ENCODE peak calls at places on chromosome 1, in nine cellular contexts. S is HCT116, H is prostate gland, F is esophagus squamous epithelium, V is spleen, K is heart left ventricle, E is IMR-90, G is vagina, T is ovary. I is an unnamed sample. For H3K9me3, the result is how much of the 10 kb centered on the place peaks cover.

GRCh38 chr1:151829352-151830046 is 2.1 kb downstream of the RORC start:
- DNase-seq in S (no peak), H (no peak), F (no peak), V (no peak), K (peak), E (no peak), G (no peak), T (no peak), I (no peak)

GRCh38 chr1:215397106-215397505 is 170.0 kb upstream of the KCTD3 start:
- DNase-seq in S (no peak), H (no peak), F (no peak), V (no peak), K (no peak), E (no peak), G (no peak), T (no peak), I (no peak)

GRCh38 chr1:17438176-17438976 is 1.1 kb downstream of the RCC2 start:
- DNase-seq in S (no peak), H (peak), F (no peak), V (peak), K (peak), E (peak), G (no peak), T (peak), I (peak)

GRCh38 chr1:177170756-177171535 is at the start of gene BRINP2:
- DNase-seq in S (no peak), H (peak), F (no peak), V (peak), K (peak), E (peak), G (no peak), T (no peak), I (no peak)

GRCh38 chr1:117147856-117148588 is 26.5 kb upstream of the TRIM45 start:
- DNase-seq in S (no peak), H (peak), F (no peak), V (no peak), K (no peak), E (peak), G (no peak), T (no peak), I (no peak)

GRCh38 chr1:8825985-8826481 is 8.6 kb upstream of the RERE start:
- DNase-seq in S (no peak), H (no peak), F (no peak), V (no peak), K (no peak), E (peak), G (no peak), T (no peak), I (no peak)

GRCh38 chr1:235642943-235643371 is 6.6 kb downstream of the GNG4 start:
- DNase-seq in S (no peak), H (no peak), F (no peak), V (peak), K (no peak), E (no peak), G (no peak), T (no peak), I (no peak)

GRCh38 chr1:41936107-41936506 is 17.4 kb upstream of the HIVEP3 start:
- DNase-seq in S (peak), H (no peak), F (no peak), V (no peak), K (no peak), E (peak), G (no peak), T (no peak), I (no peak)

GRCh38 chr1:67645495-67646144 is 39.4 kb upstream of the GADD45A start:
- DNase-seq in S (no peak), H (no peak), F (no peak), V (no peak), K (no peak), E (no peak), G (no peak), T (no peak), I (peak)

GRCh38 chr1:106681939-106682522 is 374.4 kb upstream of the PRMT6 start:
- DNase-seq in S (no peak), H (no peak), F (no peak), V (no peak), K (no peak), E (no peak), G (no peak), T (no peak), I (no peak)

GRCh38 chr1:6260433-6260934 is 414 bp downstream of the GPR153 start:
- DNase-seq in S (no peak), H (no peak), F (no peak), V (no peak), K (no peak), E (no peak), G (no peak), T (peak), I (no peak)

GRCh38 chr1:220908757-220909156 is 29.5 kb downstream of the HLX start:
- DNase-seq in S (peak), H (no peak), F (no peak), V (no peak), K (no peak), E (peak), G (no peak), T (no peak), I (no peak)

GRCh38 chr1:111895456-111895855 is 94.0 kb downstream of the KCND3 start:
- DNase-seq in S (no peak), H (no peak), F (no peak), V (no peak), K (no peak), E (peak), G (no peak), T (no peak), I (no peak)

GRCh38 chr1:180353930-180354329 is 123.9 kb downstream of the LHX4 start:
- DNase-seq in S (no peak), H (no peak), F (no peak), V (no peak), K (no peak), E (no peak), G (no peak), T (no peak), I (no peak)

GRCh38 chr1:15618685-15619525 is 1.6 kb downstream of the DDI2 start:
- DNase-seq in S (no peak), H (peak), F (no peak), V (no peak), K (no peak), E (peak), G (no peak), T (no peak), I (peak)

GRCh38 chr1:17239420-17239819 is 9.5 kb upstream of the PADI3 start:
- DNase-seq in S (peak), H (no peak), F (no peak), V (no peak), K (no peak), E (peak), G (no peak), T (no peak), I (no peak)

GRCh38 chr1:7886346-7886745 is 33.5 kb upstream of the UTS2 start:
- DNase-seq in S (no peak), H (no peak), F (no peak), V (no peak), K (no peak), E (peak), G (peak), T (no peak), I (no peak)

GRCh38 chr1:227782226-227782625 is 33.2 kb upstream of the PRSS38 start:
- DNase-seq in S (no peak), H (no peak), F (no peak), V (no peak), K (no peak), E (no peak), G (no peak), T (no peak), I (peak)

GRCh38 chr1:12616709-12617373 is 1.2 kb downstream of the DHRS3 start:
- DNase-seq in S (no peak), H (no peak), F (no peak), V (peak), K (peak), E (no peak), G (no peak), T (no peak), I (no peak)

GRCh38 chr1:12615916-12616708 is 1.9 kb downstream of the DHRS3 start:
- DNase-seq in S (no peak), H (peak), F (no peak), V (peak), K (peak), E (peak), G (no peak), T (no peak), I (peak)

GRCh38 chr1:12613180-12613579 is 4.8 kb downstream of the DHRS3 start:
- DNase-seq in S (no peak), H (no peak), F (no peak), V (no peak), K (no peak), E (no peak), G (no peak), T (no peak), I (no peak)

GRCh38 chr1:12615166-12615915 is 2.7 kb downstream of the DHRS3 start:
- DNase-seq in S (no peak), H (no peak), F (no peak), V (no peak), K (no peak), E (peak), G (no peak), T (no peak), I (no peak)

GRCh38 chr1:12614402-12615165 is 3.4 kb downstream of the DHRS3 start:
- DNase-seq in S (no peak), H (no peak), F (no peak), V (no peak), K (no peak), E (no peak), G (no peak), T (no peak), I (no peak)
- TF ChIP-seq POLR2A in S (no peak), H (no peak), F (no peak), V (no peak), K (no peak), E (no peak), G (no peak), T (no peak), I (no peak)

GRCh38 chr1:2890221-2890850 is 88.8 kb upstream of the TTC34 start:
- DNase-seq in S (no peak), H (no peak), F (no peak), V (no peak), K (no peak), E (no peak), G (no peak), T (no peak), I (no peak)

GRCh38 chr1:2896824-2897223 is 95.3 kb upstream of the TTC34 start:
- DNase-seq in S (no peak), H (no peak), F (no peak), V (no peak), K (no peak), E (no peak), G (no peak), T (no peak), I (no peak)

GRCh38 chr1:2893473-2894120 is 92.1 kb upstream of the TTC34 start:
- DNase-seq in S (no peak), H (no peak), F (no peak), V (no peak), K (no peak), E (no peak), G (no peak), T (no peak), I (no peak)

DNA sequence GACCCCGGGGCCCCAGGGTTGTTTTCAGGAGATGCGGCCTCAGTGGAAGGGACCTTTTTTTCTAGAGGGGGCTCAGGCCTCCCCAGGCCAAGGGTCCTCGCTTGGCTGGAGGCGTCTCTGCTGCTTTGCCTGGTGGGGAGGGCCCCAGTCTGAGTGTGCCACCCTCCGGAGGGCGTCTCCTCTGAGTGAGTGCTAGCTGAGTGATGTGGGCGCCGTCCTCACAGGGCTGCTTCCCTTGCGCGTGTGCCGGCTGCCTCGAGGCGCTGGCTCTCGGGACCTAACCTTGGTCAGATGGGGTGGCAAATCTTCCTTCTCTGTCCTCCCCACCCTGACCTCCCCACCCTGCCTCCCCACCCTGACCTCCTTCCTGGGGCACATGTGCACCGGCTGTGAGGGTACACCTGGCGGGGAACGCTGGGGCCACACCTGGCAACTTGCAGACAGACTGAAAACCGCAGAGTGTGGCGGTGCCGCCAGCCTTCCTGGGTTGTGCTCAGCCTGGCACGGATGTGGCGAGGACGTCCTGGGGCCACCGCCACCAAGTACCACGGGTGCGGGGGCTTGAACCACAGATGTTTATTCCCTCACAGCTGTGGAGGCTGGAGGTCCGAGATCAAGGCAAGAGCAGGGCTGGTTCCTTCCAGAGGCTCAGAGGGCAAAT is 93.0 kb upstream of the TTC34 start:
- DNase-seq in S (no peak), H (no peak), F (no peak), V (no peak), K (no peak), E (no peak), G (no peak), T (no peak), I (no peak)
- H3K9me3 ChIP-seq in S (under half), H (under half), F (under half), V (under half), K (under half), E (half or more), G (under half), T (under half), I (under half)

GRCh38 chr1:224459051-224459450 is 24.5 kb upstream of the WDR26 start:
- DNase-seq in S (no peak), H (no peak), F (no peak), V (no peak), K (no peak), E (no peak), G (no peak), T (no peak), I (no peak)

GRCh38 chr1:224459936-224460335 is 25.3 kb upstream of the WDR26 start:
- DNase-seq in S (no peak), H (no peak), F (no peak), V (no peak), K (no peak), E (no peak), G (no peak), T (no peak), I (no peak)

GRCh38 chr1:224456637-224456953 is 22.0 kb upstream of the WDR26 start:
- DNase-seq in S (no peak), H (no peak), F (no peak), V (no peak), K (no peak), E (no peak), G (no peak), T (no peak), I (no peak)

GRCh38 chr1:224458296-224458695 is 23.7 kb upstream of the WDR26 start:
- DNase-seq in S (no peak), H (no peak), F (no peak), V (no peak), K (no peak), E (no peak), G (no peak), T (no peak), I (no peak)

DNA sequence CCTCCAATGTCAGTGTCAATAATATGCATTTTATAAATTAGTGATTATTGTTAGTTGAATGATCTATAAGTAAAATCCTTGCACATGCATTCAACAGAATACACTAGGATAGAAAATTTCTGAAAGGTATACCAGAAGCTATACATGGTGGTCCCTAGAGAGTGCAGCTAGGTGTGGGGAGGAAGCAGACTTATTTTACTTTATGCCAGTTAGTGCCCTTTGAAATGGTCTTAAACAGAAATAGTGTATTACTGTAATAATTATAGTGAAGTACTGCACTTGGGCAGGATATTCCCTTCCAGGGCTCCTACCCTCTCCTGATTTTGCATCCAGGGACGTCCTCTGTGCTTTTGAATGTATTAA is 23.2 kb upstream of the WDR26 start:
- DNase-seq in S (no peak), H (no peak), F (no peak), V (no peak), K (no peak), E (no peak), G (no peak), T (no peak), I (no peak)
- TF ChIP-seq CTCF in S (no peak), H (no peak), F (no peak), V (no peak), K (no peak), E (no peak), G (no peak), T (no peak), I (no peak)

DNA sequence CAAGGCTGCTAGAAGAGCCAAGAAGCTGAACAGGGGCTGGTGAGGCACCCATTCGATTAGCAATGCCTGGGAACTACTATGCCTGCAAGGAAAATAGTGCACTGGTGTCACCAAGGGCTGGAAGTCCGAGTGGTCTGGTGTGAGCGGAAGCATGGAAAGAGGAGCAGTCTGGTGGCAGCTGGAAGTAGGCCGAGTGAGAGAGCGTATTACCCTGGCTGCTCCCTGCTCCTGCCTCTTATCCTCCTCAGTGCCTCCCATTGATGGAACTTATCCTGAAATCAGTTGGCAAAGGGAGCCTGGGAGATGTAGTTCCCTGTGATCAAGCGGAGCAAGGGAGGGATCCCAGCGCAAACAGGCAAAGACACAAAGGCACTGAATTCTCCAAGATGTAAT is 9.6 kb downstream of the SMAP2 start:
- DNase-seq in S (no peak), H (peak), F (no peak), V (no peak), K (no peak), E (no peak), G (no peak), T (no peak), I (no peak)
- TF ChIP-seq POLR2A in S (no peak), H (no peak), F (no peak), V (no peak), K (no peak), E (no peak), G (no peak), T (no peak), I (no peak)

GRCh38 chr1:158972841-158973240 is 36.9 kb upstream of the IFI16 start:
- DNase-seq in S (no peak), H (no peak), F (no peak), V (no peak), K (no peak), E (peak), G (no peak), T (no peak), I (no peak)
- H3K9me3 ChIP-seq in S (under half), H (under half), F (under half), V (under half), K (under half), E (under half), G (under half), T (under half), I (under half)

DNA sequence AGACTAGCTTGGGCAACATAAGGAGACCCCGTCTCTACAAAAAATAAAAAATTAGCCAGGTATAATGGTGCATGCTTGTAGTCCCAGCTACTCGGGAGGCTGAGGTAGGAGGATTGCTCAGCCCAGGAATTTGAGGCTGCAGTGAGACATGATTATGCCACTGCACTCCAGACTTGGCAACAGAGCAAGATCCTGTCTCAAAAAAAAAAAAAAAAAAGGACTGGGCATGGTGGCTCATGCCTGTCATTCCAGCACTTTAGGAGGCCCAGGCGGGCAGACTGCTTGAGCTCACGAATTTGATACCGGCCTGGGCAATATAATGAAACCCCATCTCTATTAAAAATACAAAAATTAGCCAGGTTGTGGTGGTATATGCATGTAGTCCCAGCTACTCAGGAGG is 47.3 kb upstream of the BCL10 start:
- DNase-seq in S (no peak), H (no peak), F (no peak), V (no peak), K (no peak), E (no peak), G (no peak), T (no peak), I (no peak)
- TF ChIP-seq CTCF in S (no peak), H (no peak), F (no peak), V (no peak), K (no peak), E (no peak), G (no peak), T (no peak), I (no peak)

DNA sequence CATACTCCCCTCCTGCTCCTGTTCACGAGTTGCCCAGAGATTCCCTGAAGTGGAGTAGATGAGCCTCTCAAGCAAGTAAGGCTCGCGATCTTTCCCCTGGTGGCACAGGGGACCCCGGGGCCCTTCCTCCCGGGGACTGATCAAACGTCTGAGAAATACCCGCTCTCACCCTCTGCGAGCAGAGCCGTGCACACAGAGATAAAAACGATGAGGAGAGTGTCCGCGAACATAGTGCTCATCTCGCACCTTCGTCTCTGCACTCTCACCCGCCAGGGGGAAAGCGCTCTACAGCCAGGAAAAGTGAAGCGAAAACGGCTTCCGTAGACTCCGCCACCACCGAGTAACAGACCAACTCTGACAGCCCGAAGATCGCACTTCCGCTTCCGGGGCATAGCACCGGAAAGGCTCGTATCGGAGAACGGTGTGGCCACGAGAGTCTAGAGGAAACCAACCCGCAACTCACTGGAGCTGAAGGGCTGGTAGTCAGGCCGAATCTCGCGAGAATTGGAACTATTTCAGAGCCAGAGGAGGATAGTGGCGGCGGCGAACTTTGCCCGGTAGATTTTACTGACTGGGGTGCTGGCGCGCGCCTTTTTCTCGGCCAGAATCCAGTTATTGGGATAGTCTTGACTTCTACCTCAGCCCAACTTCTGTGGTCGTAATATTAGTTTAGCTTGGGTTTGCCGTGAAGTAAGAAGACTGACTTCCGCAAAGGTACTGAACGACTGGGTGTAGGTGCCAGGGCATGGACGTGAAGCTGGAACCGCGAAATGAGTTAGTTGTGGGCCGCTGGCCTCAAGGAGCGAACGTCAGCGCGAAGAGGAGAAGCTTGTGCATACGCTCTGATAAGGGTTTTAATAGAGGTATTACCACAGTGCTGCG is at the start of gene TMCO1:
- DNase-seq in S (peak), H (peak), F (peak), V (peak), K (peak), E (peak), G (peak), T (peak), I (peak)
- TF ChIP-seq POLR2A in S (peak), H (peak), F (no peak), V (peak), K (no peak), E (peak), G (no peak), T (peak), I (peak)

GRCh38 chr1:171585715-171586114 is 36.3 kb upstream of the MYOCOS start:
- DNase-seq in S (no peak), H (no peak), F (no peak), V (no peak), K (no peak), E (no peak), G (no peak), T (no peak), I (no peak)
- H3K9me3 ChIP-seq in S (under half), H (under half), F (under half), V (under half), K (under half), E (under half), G (under half), T (under half), I (under half)

I was measured in tibial nerve.